ENCODE peak calls at places on chromosomes 3 and 15, in six cellular contexts. H is prostate gland, C is choroid plexus epithelial cell, Z is fibroblast of the conjunctiva, D is Panc1, A is T-helper 17 cell. G is an unnamed sample.

GRCh38 chr15:31325432-31325975 is 1.1 kb upstream of the KLF13 start:
- DNase-seq in H (peak), C (peak), Z (no peak), D (no peak), A (peak), G (no peak)

GRCh38 chr3:125585595-125586223 is 9.6 kb downstream of the OSBPL11 start:
- DNase-seq in H (peak), C (peak), Z (peak), D (no peak), A (no peak), G (peak)

GRCh38 chr15:31125061-31125460 is 23.5 kb upstream of the TRPM1 start:
- DNase-seq in H (no peak), C (no peak), Z (no peak), D (no peak), A (no peak), G (no peak)

GRCh38 chr3:23405081-23405480 is 202.0 kb downstream of the UBE2E2 start:
- DNase-seq in H (no peak), C (no peak), Z (no peak), D (no peak), A (no peak), G (no peak)

GRCh38 chr3:5430701-5431100 is 243.2 kb downstream of the EDEM1 start:
- DNase-seq in H (no peak), C (no peak), Z (no peak), D (no peak), A (no peak), G (no peak)

GRCh38 chr3:43211681-43212080 is 74.7 kb upstream of the SNRK start:
- DNase-seq in H (no peak), C (no peak), Z (no peak), D (no peak), A (no peak), G (no peak)

GRCh38 chr3:161055210-161055609 is 49.9 kb downstream of the B3GALNT1 start:
- DNase-seq in H (no peak), C (no peak), Z (no peak), D (no peak), A (no peak), G (no peak)

GRCh38 chr3:120177907-120178306 is 83.7 kb upstream of the GSK3B start:
- DNase-seq in H (no peak), C (no peak), Z (no peak), D (no peak), A (no peak), G (no peak)

GRCh38 chr3:150751781-150752263 is 11.1 kb downstream of the SIAH2 start:
- DNase-seq in H (peak), C (no peak), Z (no peak), D (no peak), A (no peak), G (no peak)

GRCh38 chr3:36058404-36059035 is 321.8 kb upstream of the STAC start:
- DNase-seq in H (no peak), C (no peak), Z (no peak), D (no peak), A (no peak), G (no peak)

GRCh38 chr3:32613183-32613582 is 42.5 kb upstream of the DYNC1LI1 start:
- DNase-seq in H (no peak), C (no peak), Z (no peak), D (no peak), A (no peak), G (no peak)

G was measured in AG09309.